ENCODE peak calls at places on chromosomes 7 and 10, in four cellular contexts. One of them, this sample, is unnamed.

GRCh38 chr7:81618400-81619014 is 151.3 kb downstream of the HGF start:
- DNase-seq in activated CD4-positive, alpha-beta T cell treated with anti-CD3 and anti-CD28 coated beads, Interleukin-2, amount 50 U/mL, for 48 hours: no peak
- DNase-seq in HuH-7: no peak
- DNase-seq in bronchial epithelial cell: peak
- DNase-seq in this sample: peak

GRCh38 chr10:20890491-20891337 is 6.4 kb downstream of the NEBL start:
- DNase-seq in activated CD4-positive, alpha-beta T cell treated with anti-CD3 and anti-CD28 coated beads, Interleukin-2, amount 50 U/mL, for 48 hours: no peak
- DNase-seq in HuH-7: no peak
- DNase-seq in bronchial epithelial cell: peak
- DNase-seq in this sample: no peak

GRCh38 chr7:67857698-67858097 is 861.1 kb downstream of the TYW1 start:
- DNase-seq in activated CD4-positive, alpha-beta T cell treated with anti-CD3 and anti-CD28 coated beads, Interleukin-2, amount 50 U/mL, for 48 hours: no peak
- DNase-seq in HuH-7: no peak
- DNase-seq in bronchial epithelial cell: no peak
- DNase-seq in this sample: no peak

GRCh38 chr10:117439243-117439912 is 64.1 kb upstream of the PDZD8 start:
- DNase-seq in activated CD4-positive, alpha-beta T cell treated with anti-CD3 and anti-CD28 coated beads, Interleukin-2, amount 50 U/mL, for 48 hours: no peak
- DNase-seq in HuH-7: no peak
- DNase-seq in bronchial epithelial cell: peak
- DNase-seq in this sample: peak

GRCh38 chr10:71742301-71743098 is 22.9 kb upstream of the C10orf105 start:
- DNase-seq in activated CD4-positive, alpha-beta T cell treated with anti-CD3 and anti-CD28 coated beads, Interleukin-2, amount 50 U/mL, for 48 hours: peak
- DNase-seq in HuH-7: no peak
- DNase-seq in bronchial epithelial cell: no peak
- DNase-seq in this sample: no peak

GRCh38 chr10:55410415-55410885 is 609.4 kb upstream of the PCDH15 start:
- DNase-seq in activated CD4-positive, alpha-beta T cell treated with anti-CD3 and anti-CD28 coated beads, Interleukin-2, amount 50 U/mL, for 48 hours: no peak
- DNase-seq in HuH-7: no peak
- DNase-seq in bronchial epithelial cell: no peak
- DNase-seq in this sample: no peak

GRCh38 chr7:151327659-151328058 is 14.0 kb upstream of the NUB1 start:
- DNase-seq in activated CD4-positive, alpha-beta T cell treated with anti-CD3 and anti-CD28 coated beads, Interleukin-2, amount 50 U/mL, for 48 hours: no peak
- DNase-seq in HuH-7: no peak
- DNase-seq in bronchial epithelial cell: no peak
- DNase-seq in this sample: no peak

GRCh38 chr7:113197274-113197673 is 78.9 kb upstream of the SMIM30 start:
- DNase-seq in activated CD4-positive, alpha-beta T cell treated with anti-CD3 and anti-CD28 coated beads, Interleukin-2, amount 50 U/mL, for 48 hours: no peak
- DNase-seq in HuH-7: no peak
- DNase-seq in bronchial epithelial cell: peak
- DNase-seq in this sample: no peak

GRCh38 chr10:79431422-79431821 is 14.0 kb downstream of the ZCCHC24 start:
- DNase-seq in activated CD4-positive, alpha-beta T cell treated with anti-CD3 and anti-CD28 coated beads, Interleukin-2, amount 50 U/mL, for 48 hours: no peak
- DNase-seq in HuH-7: no peak
- DNase-seq in bronchial epithelial cell: no peak
- DNase-seq in this sample: no peak

GRCh38 chr10:112986791-112987190 is 36.7 kb downstream of the TCF7L2 start:
- DNase-seq in activated CD4-positive, alpha-beta T cell treated with anti-CD3 and anti-CD28 coated beads, Interleukin-2, amount 50 U/mL, for 48 hours: no peak
- DNase-seq in HuH-7: no peak
- DNase-seq in bronchial epithelial cell: peak
- DNase-seq in this sample: no peak

GRCh38 chr10:72315611-72316385 is 38.9 kb downstream of the DNAJB12 start:
- DNase-seq in activated CD4-positive, alpha-beta T cell treated with anti-CD3 and anti-CD28 coated beads, Interleukin-2, amount 50 U/mL, for 48 hours: no peak
- DNase-seq in HuH-7: no peak
- DNase-seq in bronchial epithelial cell: peak
- DNase-seq in this sample: no peak

GRCh38 chr7:23065974-23066373 is 39.6 kb upstream of the KLHL7 start:
- DNase-seq in activated CD4-positive, alpha-beta T cell treated with anti-CD3 and anti-CD28 coated beads, Interleukin-2, amount 50 U/mL, for 48 hours: no peak
- DNase-seq in HuH-7: no peak
- DNase-seq in bronchial epithelial cell: peak
- DNase-seq in this sample: no peak

GRCh38 chr10:110485541-110485940 is 12.2 kb upstream of the DUSP5 start:
- DNase-seq in activated CD4-positive, alpha-beta T cell treated with anti-CD3 and anti-CD28 coated beads, Interleukin-2, amount 50 U/mL, for 48 hours: no peak
- DNase-seq in HuH-7: no peak
- DNase-seq in bronchial epithelial cell: peak
- DNase-seq in this sample: no peak

GRCh38 chr7:132276986-132277716 is 299.1 kb downstream of the PLXNA4 start:
- DNase-seq in activated CD4-positive, alpha-beta T cell treated with anti-CD3 and anti-CD28 coated beads, Interleukin-2, amount 50 U/mL, for 48 hours: no peak
- DNase-seq in HuH-7: no peak
- DNase-seq in bronchial epithelial cell: peak
- DNase-seq in this sample: peak

GRCh38 chr7:35761882-35762720 is 38.8 kb upstream of the SEPTIN7 start:
- DNase-seq in activated CD4-positive, alpha-beta T cell treated with anti-CD3 and anti-CD28 coated beads, Interleukin-2, amount 50 U/mL, for 48 hours: no peak
- DNase-seq in HuH-7: no peak
- DNase-seq in bronchial epithelial cell: peak
- DNase-seq in this sample: no peak

GRCh38 chr10:98608417-98608816 is 161.7 kb upstream of the HPS1 start:
- DNase-seq in activated CD4-positive, alpha-beta T cell treated with anti-CD3 and anti-CD28 coated beads, Interleukin-2, amount 50 U/mL, for 48 hours: no peak
- DNase-seq in HuH-7: no peak
- DNase-seq in bronchial epithelial cell: no peak
- DNase-seq in this sample: no peak

GRCh38 chr10:86953747-86954680 is 3.4 kb downstream of the MMRN2 start:
- DNase-seq in activated CD4-positive, alpha-beta T cell treated with anti-CD3 and anti-CD28 coated beads, Interleukin-2, amount 50 U/mL, for 48 hours: no peak
- DNase-seq in HuH-7: no peak
- DNase-seq in bronchial epithelial cell: no peak
- DNase-seq in this sample: no peak

GRCh38 chr10:91689731-91690168 is 56.9 kb upstream of the PPP1R3C start:
- DNase-seq in activated CD4-positive, alpha-beta T cell treated with anti-CD3 and anti-CD28 coated beads, Interleukin-2, amount 50 U/mL, for 48 hours: no peak
- DNase-seq in HuH-7: no peak
- DNase-seq in bronchial epithelial cell: peak
- DNase-seq in this sample: no peak

GRCh38 chr10:32985341-32985764 is 27.3 kb upstream of the ITGB1 start:
- DNase-seq in activated CD4-positive, alpha-beta T cell treated with anti-CD3 and anti-CD28 coated beads, Interleukin-2, amount 50 U/mL, for 48 hours: no peak
- DNase-seq in HuH-7: no peak
- DNase-seq in bronchial epithelial cell: no peak
- DNase-seq in this sample: no peak

GRCh38 chr7:18429547-18429946 is 66.0 kb upstream of the HDAC9 start:
- DNase-seq in activated CD4-positive, alpha-beta T cell treated with anti-CD3 and anti-CD28 coated beads, Interleukin-2, amount 50 U/mL, for 48 hours: no peak
- DNase-seq in HuH-7: no peak
- DNase-seq in bronchial epithelial cell: peak
- DNase-seq in this sample: no peak

GRCh38 chr7:24291271-24291670 is 7.3 kb downstream of the NPY start:
- DNase-seq in activated CD4-positive, alpha-beta T cell treated with anti-CD3 and anti-CD28 coated beads, Interleukin-2, amount 50 U/mL, for 48 hours: no peak
- DNase-seq in HuH-7: no peak
- DNase-seq in bronchial epithelial cell: peak
- DNase-seq in this sample: no peak

GRCh38 chr7:17848516-17848915 is 91.8 kb downstream of the SNX13 start:
- DNase-seq in activated CD4-positive, alpha-beta T cell treated with anti-CD3 and anti-CD28 coated beads, Interleukin-2, amount 50 U/mL, for 48 hours: no peak
- DNase-seq in HuH-7: no peak
- DNase-seq in bronchial epithelial cell: no peak
- DNase-seq in this sample: no peak